ENCODE peak calls at places on chromosome 21, in ten cellular contexts. One of them, this sample, is unnamed.

GRCh38 chr21:26061437-26061836 is 109.1 kb downstream of the APP start:
- DNase-seq in choroid plexus epithelial cell: peak
- DNase-seq in PC-3: no peak
- DNase-seq in activated CD8-positive, alpha-beta memory T cell treated with anti-CD3 and anti-CD28 coated beads, Interleukin-2, amount 10 ng/mL, durations not matched to agents 7 days and 5 days: no peak
- DNase-seq in AG10803: peak
- DNase-seq in heart left ventricle: peak
- DNase-seq in activated gamma-delta T cell treated with anti-CD3 and anti-CD28 coated beads, Interleukin-2, amount 50 U/mL, for 16 hours: no peak
- DNase-seq in activated T-helper 1 cell treated with Interleukin-2 at 50 U/mL for 16 hours: no peak
- DNase-seq in GOT3: no peak
- DNase-seq in memory B cell: no peak
- DNase-seq in this sample: peak

GRCh38 chr21:35438643-35439404 is 389.7 kb upstream of the RUNX1 start:
- DNase-seq in AG10803: no peak
- DNase-seq in activated gamma-delta T cell treated with anti-CD3 and anti-CD28 coated beads, Interleukin-2, amount 50 U/mL, for 16 hours: no peak
- DNase-seq in choroid plexus epithelial cell: peak
- DNase-seq in GOT3: no peak
- DNase-seq in heart left ventricle: no peak
- DNase-seq in activated T-helper 1 cell treated with Interleukin-2 at 50 U/mL for 16 hours: no peak
- DNase-seq in PC-3: no peak
- DNase-seq in activated CD8-positive, alpha-beta memory T cell treated with anti-CD3 and anti-CD28 coated beads, Interleukin-2, amount 10 ng/mL, durations not matched to agents 7 days and 5 days: no peak
- DNase-seq in memory B cell: peak
- DNase-seq in this sample: no peak

GRCh38 chr21:42974832-42975820 is 764 bp downstream of the PKNOX1 start:
- DNase-seq in activated T-helper 1 cell treated with Interleukin-2 at 50 U/mL for 16 hours: peak
- DNase-seq in heart left ventricle: peak
- DNase-seq in choroid plexus epithelial cell: peak
- DNase-seq in PC-3: peak
- DNase-seq in GOT3: no peak
- DNase-seq in memory B cell: peak
- DNase-seq in AG10803: peak
- DNase-seq in activated CD8-positive, alpha-beta memory T cell treated with anti-CD3 and anti-CD28 coated beads, Interleukin-2, amount 10 ng/mL, durations not matched to agents 7 days and 5 days: peak
- DNase-seq in activated gamma-delta T cell treated with anti-CD3 and anti-CD28 coated beads, Interleukin-2, amount 50 U/mL, for 16 hours: no peak
- DNase-seq in this sample: peak

GRCh38 chr21:42309753-42310213 is 5.4 kb downstream of the TFF3 start:
- DNase-seq in heart left ventricle: no peak
- DNase-seq in memory B cell: peak
- DNase-seq in activated CD8-positive, alpha-beta memory T cell treated with anti-CD3 and anti-CD28 coated beads, Interleukin-2, amount 10 ng/mL, durations not matched to agents 7 days and 5 days: peak
- DNase-seq in PC-3: peak
- DNase-seq in activated T-helper 1 cell treated with Interleukin-2 at 50 U/mL for 16 hours: peak
- DNase-seq in activated gamma-delta T cell treated with anti-CD3 and anti-CD28 coated beads, Interleukin-2, amount 50 U/mL, for 16 hours: peak
- DNase-seq in AG10803: no peak
- DNase-seq in GOT3: no peak
- DNase-seq in choroid plexus epithelial cell: peak
- DNase-seq in this sample: peak

GRCh38 chr21:31526040-31526439 is 133.5 kb upstream of the SOD1 start:
- DNase-seq in activated CD8-positive, alpha-beta memory T cell treated with anti-CD3 and anti-CD28 coated beads, Interleukin-2, amount 10 ng/mL, durations not matched to agents 7 days and 5 days: no peak
- DNase-seq in GOT3: no peak
- DNase-seq in heart left ventricle: no peak
- DNase-seq in activated gamma-delta T cell treated with anti-CD3 and anti-CD28 coated beads, Interleukin-2, amount 50 U/mL, for 16 hours: no peak
- DNase-seq in activated T-helper 1 cell treated with Interleukin-2 at 50 U/mL for 16 hours: no peak
- DNase-seq in AG10803: no peak
- DNase-seq in PC-3: peak
- DNase-seq in memory B cell: no peak
- DNase-seq in choroid plexus epithelial cell: peak
- DNase-seq in this sample: no peak

GRCh38 chr21:20617130-20617529 is 381.1 kb upstream of the NCAM2 start:
- DNase-seq in choroid plexus epithelial cell: no peak
- DNase-seq in activated T-helper 1 cell treated with Interleukin-2 at 50 U/mL for 16 hours: no peak
- DNase-seq in heart left ventricle: no peak
- DNase-seq in memory B cell: no peak
- DNase-seq in AG10803: no peak
- DNase-seq in PC-3: no peak
- DNase-seq in activated gamma-delta T cell treated with anti-CD3 and anti-CD28 coated beads, Interleukin-2, amount 50 U/mL, for 16 hours: no peak
- DNase-seq in activated CD8-positive, alpha-beta memory T cell treated with anti-CD3 and anti-CD28 coated beads, Interleukin-2, amount 10 ng/mL, durations not matched to agents 7 days and 5 days: no peak
- DNase-seq in GOT3: no peak
- DNase-seq in this sample: no peak

GRCh38 chr21:42058631-42059111 is 12.4 kb upstream of the UMODL1 start:
- DNase-seq in PC-3: no peak
- DNase-seq in heart left ventricle: no peak
- DNase-seq in GOT3: no peak
- DNase-seq in activated gamma-delta T cell treated with anti-CD3 and anti-CD28 coated beads, Interleukin-2, amount 50 U/mL, for 16 hours: no peak
- DNase-seq in activated CD8-positive, alpha-beta memory T cell treated with anti-CD3 and anti-CD28 coated beads, Interleukin-2, amount 10 ng/mL, durations not matched to agents 7 days and 5 days: no peak
- DNase-seq in AG10803: no peak
- DNase-seq in activated T-helper 1 cell treated with Interleukin-2 at 50 U/mL for 16 hours: no peak
- DNase-seq in memory B cell: no peak
- DNase-seq in choroid plexus epithelial cell: no peak
- DNase-seq in this sample: no peak

GRCh38 chr21:44418108-44418875 is 37.0 kb upstream of the LRRC3 start:
- DNase-seq in heart left ventricle: no peak
- DNase-seq in memory B cell: no peak
- DNase-seq in activated gamma-delta T cell treated with anti-CD3 and anti-CD28 coated beads, Interleukin-2, amount 50 U/mL, for 16 hours: no peak
- DNase-seq in AG10803: no peak
- DNase-seq in PC-3: no peak
- DNase-seq in choroid plexus epithelial cell: no peak
- DNase-seq in activated T-helper 1 cell treated with Interleukin-2 at 50 U/mL for 16 hours: no peak
- DNase-seq in activated CD8-positive, alpha-beta memory T cell treated with anti-CD3 and anti-CD28 coated beads, Interleukin-2, amount 10 ng/mL, durations not matched to agents 7 days and 5 days: no peak
- DNase-seq in GOT3: no peak
- DNase-seq in this sample: no peak

GRCh38 chr21:36719614-36720013 is 20.7 kb downstream of the SIM2 start:
- DNase-seq in activated CD8-positive, alpha-beta memory T cell treated with anti-CD3 and anti-CD28 coated beads, Interleukin-2, amount 10 ng/mL, durations not matched to agents 7 days and 5 days: no peak
- DNase-seq in heart left ventricle: no peak
- DNase-seq in AG10803: no peak
- DNase-seq in activated T-helper 1 cell treated with Interleukin-2 at 50 U/mL for 16 hours: no peak
- DNase-seq in activated gamma-delta T cell treated with anti-CD3 and anti-CD28 coated beads, Interleukin-2, amount 50 U/mL, for 16 hours: no peak
- DNase-seq in GOT3: no peak
- DNase-seq in PC-3: no peak
- DNase-seq in choroid plexus epithelial cell: no peak
- DNase-seq in memory B cell: no peak
- DNase-seq in this sample: no peak

GRCh38 chr21:18245493-18245967 is 897 bp downstream of the CHODL start:
- DNase-seq in activated T-helper 1 cell treated with Interleukin-2 at 50 U/mL for 16 hours: no peak
- DNase-seq in activated gamma-delta T cell treated with anti-CD3 and anti-CD28 coated beads, Interleukin-2, amount 50 U/mL, for 16 hours: no peak
- DNase-seq in heart left ventricle: no peak
- DNase-seq in memory B cell: no peak
- DNase-seq in PC-3: no peak
- DNase-seq in GOT3: no peak
- DNase-seq in choroid plexus epithelial cell: peak
- DNase-seq in AG10803: no peak
- DNase-seq in activated CD8-positive, alpha-beta memory T cell treated with anti-CD3 and anti-CD28 coated beads, Interleukin-2, amount 10 ng/mL, durations not matched to agents 7 days and 5 days: no peak
- DNase-seq in this sample: no peak

GRCh38 chr21:41971891-41972290 is 18.1 kb upstream of the C2CD2 start:
- DNase-seq in choroid plexus epithelial cell: no peak
- DNase-seq in heart left ventricle: no peak
- DNase-seq in memory B cell: no peak
- DNase-seq in GOT3: no peak
- DNase-seq in AG10803: no peak
- DNase-seq in activated T-helper 1 cell treated with Interleukin-2 at 50 U/mL for 16 hours: no peak
- DNase-seq in activated CD8-positive, alpha-beta memory T cell treated with anti-CD3 and anti-CD28 coated beads, Interleukin-2, amount 10 ng/mL, durations not matched to agents 7 days and 5 days: no peak
- DNase-seq in activated gamma-delta T cell treated with anti-CD3 and anti-CD28 coated beads, Interleukin-2, amount 50 U/mL, for 16 hours: no peak
- DNase-seq in PC-3: no peak
- DNase-seq in this sample: no peak

GRCh38 chr21:28821276-28822063 is 171.2 kb downstream of the LTN1 start:
- DNase-seq in PC-3: peak
- DNase-seq in activated gamma-delta T cell treated with anti-CD3 and anti-CD28 coated beads, Interleukin-2, amount 50 U/mL, for 16 hours: no peak
- DNase-seq in AG10803: no peak
- DNase-seq in memory B cell: no peak
- DNase-seq in GOT3: no peak
- DNase-seq in activated T-helper 1 cell treated with Interleukin-2 at 50 U/mL for 16 hours: no peak
- DNase-seq in activated CD8-positive, alpha-beta memory T cell treated with anti-CD3 and anti-CD28 coated beads, Interleukin-2, amount 10 ng/mL, durations not matched to agents 7 days and 5 days: no peak
- DNase-seq in choroid plexus epithelial cell: no peak
- DNase-seq in heart left ventricle: no peak
- DNase-seq in this sample: no peak

GRCh38 chr21:26954591-26955214 is 12.2 kb downstream of the ADAMTS5 start:
- DNase-seq in heart left ventricle: no peak
- DNase-seq in activated CD8-positive, alpha-beta memory T cell treated with anti-CD3 and anti-CD28 coated beads, Interleukin-2, amount 10 ng/mL, durations not matched to agents 7 days and 5 days: no peak
- DNase-seq in GOT3: no peak
- DNase-seq in activated gamma-delta T cell treated with anti-CD3 and anti-CD28 coated beads, Interleukin-2, amount 50 U/mL, for 16 hours: no peak
- DNase-seq in activated T-helper 1 cell treated with Interleukin-2 at 50 U/mL for 16 hours: no peak
- DNase-seq in choroid plexus epithelial cell: no peak
- DNase-seq in PC-3: no peak
- DNase-seq in memory B cell: no peak
- DNase-seq in AG10803: peak
- DNase-seq in this sample: no peak

GRCh38 chr21:36471254-36471723 is 8.6 kb downstream of the CLDN14 start:
- DNase-seq in activated CD8-positive, alpha-beta memory T cell treated with anti-CD3 and anti-CD28 coated beads, Interleukin-2, amount 10 ng/mL, durations not matched to agents 7 days and 5 days: no peak
- DNase-seq in AG10803: no peak
- DNase-seq in memory B cell: no peak
- DNase-seq in heart left ventricle: no peak
- DNase-seq in choroid plexus epithelial cell: peak
- DNase-seq in GOT3: no peak
- DNase-seq in PC-3: peak
- DNase-seq in activated gamma-delta T cell treated with anti-CD3 and anti-CD28 coated beads, Interleukin-2, amount 50 U/mL, for 16 hours: no peak
- DNase-seq in activated T-helper 1 cell treated with Interleukin-2 at 50 U/mL for 16 hours: no peak
- DNase-seq in this sample: no peak

GRCh38 chr21:36330904-36331303 is 10.9 kb downstream of the MORC3 start:
- DNase-seq in activated CD8-positive, alpha-beta memory T cell treated with anti-CD3 and anti-CD28 coated beads, Interleukin-2, amount 10 ng/mL, durations not matched to agents 7 days and 5 days: peak
- DNase-seq in PC-3: peak
- DNase-seq in GOT3: no peak
- DNase-seq in AG10803: peak
- DNase-seq in activated gamma-delta T cell treated with anti-CD3 and anti-CD28 coated beads, Interleukin-2, amount 50 U/mL, for 16 hours: no peak
- DNase-seq in heart left ventricle: no peak
- DNase-seq in activated T-helper 1 cell treated with Interleukin-2 at 50 U/mL for 16 hours: no peak
- DNase-seq in choroid plexus epithelial cell: peak
- DNase-seq in memory B cell: peak
- DNase-seq in this sample: peak

GRCh38 chr21:42827588-42827987 is 51.8 kb downstream of the WDR4 start:
- DNase-seq in GOT3: no peak
- DNase-seq in PC-3: no peak
- DNase-seq in AG10803: no peak
- DNase-seq in choroid plexus epithelial cell: no peak
- DNase-seq in heart left ventricle: no peak
- DNase-seq in activated T-helper 1 cell treated with Interleukin-2 at 50 U/mL for 16 hours: no peak
- DNase-seq in memory B cell: no peak
- DNase-seq in activated gamma-delta T cell treated with anti-CD3 and anti-CD28 coated beads, Interleukin-2, amount 50 U/mL, for 16 hours: no peak
- DNase-seq in activated CD8-positive, alpha-beta memory T cell treated with anti-CD3 and anti-CD28 coated beads, Interleukin-2, amount 10 ng/mL, durations not matched to agents 7 days and 5 days: no peak
- DNase-seq in this sample: no peak

GRCh38 chr21:39132248-39132647 is 51.0 kb downstream of the PSMG1 start:
- DNase-seq in GOT3: no peak
- DNase-seq in activated T-helper 1 cell treated with Interleukin-2 at 50 U/mL for 16 hours: no peak
- DNase-seq in activated CD8-positive, alpha-beta memory T cell treated with anti-CD3 and anti-CD28 coated beads, Interleukin-2, amount 10 ng/mL, durations not matched to agents 7 days and 5 days: no peak
- DNase-seq in heart left ventricle: no peak
- DNase-seq in memory B cell: no peak
- DNase-seq in choroid plexus epithelial cell: peak
- DNase-seq in AG10803: no peak
- DNase-seq in PC-3: no peak
- DNase-seq in activated gamma-delta T cell treated with anti-CD3 and anti-CD28 coated beads, Interleukin-2, amount 50 U/mL, for 16 hours: no peak
- DNase-seq in this sample: no peak

GRCh38 chr21:25895565-25896205 is 160.9 kb downstream of the GABPA start:
- DNase-seq in choroid plexus epithelial cell: peak
- DNase-seq in memory B cell: peak
- DNase-seq in PC-3: peak
- DNase-seq in GOT3: no peak
- DNase-seq in activated T-helper 1 cell treated with Interleukin-2 at 50 U/mL for 16 hours: no peak
- DNase-seq in heart left ventricle: no peak
- DNase-seq in AG10803: peak
- DNase-seq in activated CD8-positive, alpha-beta memory T cell treated with anti-CD3 and anti-CD28 coated beads, Interleukin-2, amount 10 ng/mL, durations not matched to agents 7 days and 5 days: no peak
- DNase-seq in activated gamma-delta T cell treated with anti-CD3 and anti-CD28 coated beads, Interleukin-2, amount 50 U/mL, for 16 hours: no peak
- DNase-seq in this sample: peak

GRCh38 chr21:40345700-40346099 is 478.5 kb downstream of the PCP4 start:
- DNase-seq in AG10803: no peak
- DNase-seq in PC-3: no peak
- DNase-seq in activated gamma-delta T cell treated with anti-CD3 and anti-CD28 coated beads, Interleukin-2, amount 50 U/mL, for 16 hours: no peak
- DNase-seq in heart left ventricle: no peak
- DNase-seq in choroid plexus epithelial cell: no peak
- DNase-seq in GOT3: no peak
- DNase-seq in activated CD8-positive, alpha-beta memory T cell treated with anti-CD3 and anti-CD28 coated beads, Interleukin-2, amount 10 ng/mL, durations not matched to agents 7 days and 5 days: no peak
- DNase-seq in memory B cell: no peak
- DNase-seq in activated T-helper 1 cell treated with Interleukin-2 at 50 U/mL for 16 hours: no peak
- DNase-seq in this sample: no peak

GRCh38 chr21:18249542-18250152 is 5.0 kb downstream of the CHODL start:
- DNase-seq in activated gamma-delta T cell treated with anti-CD3 and anti-CD28 coated beads, Interleukin-2, amount 50 U/mL, for 16 hours: no peak
- DNase-seq in memory B cell: no peak
- DNase-seq in activated CD8-positive, alpha-beta memory T cell treated with anti-CD3 and anti-CD28 coated beads, Interleukin-2, amount 10 ng/mL, durations not matched to agents 7 days and 5 days: no peak
- DNase-seq in AG10803: no peak
- DNase-seq in heart left ventricle: no peak
- DNase-seq in PC-3: peak
- DNase-seq in choroid plexus epithelial cell: no peak
- DNase-seq in activated T-helper 1 cell treated with Interleukin-2 at 50 U/mL for 16 hours: no peak
- DNase-seq in GOT3: no peak
- DNase-seq in this sample: no peak

GRCh38 chr21:46000731-46001641 is 19.4 kb downstream of the COL6A1 start:
- DNase-seq in AG10803: no peak
- DNase-seq in PC-3: no peak
- DNase-seq in activated gamma-delta T cell treated with anti-CD3 and anti-CD28 coated beads, Interleukin-2, amount 50 U/mL, for 16 hours: no peak
- DNase-seq in choroid plexus epithelial cell: no peak
- DNase-seq in activated CD8-positive, alpha-beta memory T cell treated with anti-CD3 and anti-CD28 coated beads, Interleukin-2, amount 10 ng/mL, durations not matched to agents 7 days and 5 days: peak
- DNase-seq in memory B cell: no peak
- DNase-seq in GOT3: no peak
- DNase-seq in heart left ventricle: no peak
- DNase-seq in activated T-helper 1 cell treated with Interleukin-2 at 50 U/mL for 16 hours: no peak
- DNase-seq in this sample: no peak

GRCh38 chr21:46297311-46298082 is 11.4 kb downstream of the YBEY start:
- DNase-seq in AG10803: no peak
- DNase-seq in GOT3: no peak
- DNase-seq in memory B cell: no peak
- DNase-seq in PC-3: no peak
- DNase-seq in activated CD8-positive, alpha-beta memory T cell treated with anti-CD3 and anti-CD28 coated beads, Interleukin-2, amount 10 ng/mL, durations not matched to agents 7 days and 5 days: no peak
- DNase-seq in choroid plexus epithelial cell: peak
- DNase-seq in activated gamma-delta T cell treated with anti-CD3 and anti-CD28 coated beads, Interleukin-2, amount 50 U/mL, for 16 hours: no peak
- DNase-seq in heart left ventricle: peak
- DNase-seq in activated T-helper 1 cell treated with Interleukin-2 at 50 U/mL for 16 hours: no peak
- DNase-seq in this sample: no peak

GRCh38 chr21:28142692-28143091 is 850.0 kb downstream of the LTN1 start:
- DNase-seq in GOT3: no peak
- DNase-seq in PC-3: peak
- DNase-seq in activated CD8-positive, alpha-beta memory T cell treated with anti-CD3 and anti-CD28 coated beads, Interleukin-2, amount 10 ng/mL, durations not matched to agents 7 days and 5 days: no peak
- DNase-seq in AG10803: peak
- DNase-seq in memory B cell: no peak
- DNase-seq in activated T-helper 1 cell treated with Interleukin-2 at 50 U/mL for 16 hours: no peak
- DNase-seq in activated gamma-delta T cell treated with anti-CD3 and anti-CD28 coated beads, Interleukin-2, amount 50 U/mL, for 16 hours: no peak
- DNase-seq in choroid plexus epithelial cell: peak
- DNase-seq in heart left ventricle: no peak
- DNase-seq in this sample: peak

GRCh38 chr21:45830221-45830640 is 151.3 kb upstream of the COL6A1 start:
- DNase-seq in PC-3: no peak
- DNase-seq in activated gamma-delta T cell treated with anti-CD3 and anti-CD28 coated beads, Interleukin-2, amount 50 U/mL, for 16 hours: no peak
- DNase-seq in AG10803: no peak
- DNase-seq in activated T-helper 1 cell treated with Interleukin-2 at 50 U/mL for 16 hours: no peak
- DNase-seq in activated CD8-positive, alpha-beta memory T cell treated with anti-CD3 and anti-CD28 coated beads, Interleukin-2, amount 10 ng/mL, durations not matched to agents 7 days and 5 days: no peak
- DNase-seq in GOT3: no peak
- DNase-seq in heart left ventricle: no peak
- DNase-seq in memory B cell: no peak
- DNase-seq in choroid plexus epithelial cell: no peak
- DNase-seq in this sample: no peak

GRCh38 chr21:36092676-36093075 is 22.9 kb downstream of the CBR1 start:
- DNase-seq in choroid plexus epithelial cell: no peak
- DNase-seq in heart left ventricle: no peak
- DNase-seq in memory B cell: no peak
- DNase-seq in activated T-helper 1 cell treated with Interleukin-2 at 50 U/mL for 16 hours: no peak
- DNase-seq in AG10803: no peak
- DNase-seq in activated gamma-delta T cell treated with anti-CD3 and anti-CD28 coated beads, Interleukin-2, amount 50 U/mL, for 16 hours: no peak
- DNase-seq in activated CD8-positive, alpha-beta memory T cell treated with anti-CD3 and anti-CD28 coated beads, Interleukin-2, amount 10 ng/mL, durations not matched to agents 7 days and 5 days: no peak
- DNase-seq in PC-3: no peak
- DNase-seq in GOT3: no peak
- DNase-seq in this sample: no peak

GRCh38 chr21:34877485-34878128 is 171.5 kb downstream of the RUNX1 start:
- DNase-seq in memory B cell: no peak
- DNase-seq in choroid plexus epithelial cell: no peak
- DNase-seq in GOT3: no peak
- DNase-seq in activated CD8-positive, alpha-beta memory T cell treated with anti-CD3 and anti-CD28 coated beads, Interleukin-2, amount 10 ng/mL, durations not matched to agents 7 days and 5 days: no peak
- DNase-seq in activated gamma-delta T cell treated with anti-CD3 and anti-CD28 coated beads, Interleukin-2, amount 50 U/mL, for 16 hours: no peak
- DNase-seq in heart left ventricle: no peak
- DNase-seq in AG10803: no peak
- DNase-seq in PC-3: peak
- DNase-seq in activated T-helper 1 cell treated with Interleukin-2 at 50 U/mL for 16 hours: no peak
- DNase-seq in this sample: no peak

GRCh38 chr21:46122758-46123683 is 25.1 kb downstream of the COL6A2 start:
- DNase-seq in choroid plexus epithelial cell: no peak
- DNase-seq in memory B cell: no peak
- DNase-seq in AG10803: no peak
- DNase-seq in activated T-helper 1 cell treated with Interleukin-2 at 50 U/mL for 16 hours: no peak
- DNase-seq in activated gamma-delta T cell treated with anti-CD3 and anti-CD28 coated beads, Interleukin-2, amount 50 U/mL, for 16 hours: no peak
- DNase-seq in heart left ventricle: peak
- DNase-seq in GOT3: no peak
- DNase-seq in PC-3: no peak
- DNase-seq in activated CD8-positive, alpha-beta memory T cell treated with anti-CD3 and anti-CD28 coated beads, Interleukin-2, amount 10 ng/mL, durations not matched to agents 7 days and 5 days: peak
- DNase-seq in this sample: no peak

GRCh38 chr21:43681650-43682049 is 22.3 kb downstream of the RRP1B start:
- DNase-seq in GOT3: no peak
- DNase-seq in PC-3: peak
- DNase-seq in activated T-helper 1 cell treated with Interleukin-2 at 50 U/mL for 16 hours: no peak
- DNase-seq in AG10803: no peak
- DNase-seq in activated CD8-positive, alpha-beta memory T cell treated with anti-CD3 and anti-CD28 coated beads, Interleukin-2, amount 10 ng/mL, durations not matched to agents 7 days and 5 days: no peak
- DNase-seq in memory B cell: no peak
- DNase-seq in heart left ventricle: no peak
- DNase-seq in choroid plexus epithelial cell: no peak
- DNase-seq in activated gamma-delta T cell treated with anti-CD3 and anti-CD28 coated beads, Interleukin-2, amount 50 U/mL, for 16 hours: no peak
- DNase-seq in this sample: no peak